ENCODE peak calls at places on chromosomes 1 and 21, in eight cellular contexts. One of them, this sample, is unnamed.
A peak's percentile ranks its signal among the peaks of the same experiment; 100 is the strongest.

GRCh38 chr21:34952701-34953100 is 96.4 kb downstream of the RUNX1 start:
- DNase-seq in A549: peak; percentile 2
- DNase-seq in naive thymus-derived CD8-positive, alpha-beta T cell: no peak
- DNase-seq in cardiac muscle cell: no peak
- DNase-seq in activated T-cell treated with anti-CD3 and anti-CD28 coated beads, Interleukin-2, amount 50 U/mL, for 24 hours: no peak
- DNase-seq in psoas muscle: no peak
- DNase-seq in stromal cell of bone marrow: no peak
- DNase-seq in foreskin fibroblast: no peak
- DNase-seq in this sample: no peak

GRCh38 chr1:62906428-62906886 is 122.5 kb downstream of the ATG4C start:
- DNase-seq in cardiac muscle cell: peak; percentile 47
- DNase-seq in activated T-cell treated with anti-CD3 and anti-CD28 coated beads, Interleukin-2, amount 50 U/mL, for 24 hours: no peak
- DNase-seq in foreskin fibroblast: peak; percentile 1
- DNase-seq in A549: peak; percentile 11
- DNase-seq in psoas muscle: no peak
- DNase-seq in stromal cell of bone marrow: no peak
- DNase-seq in naive thymus-derived CD8-positive, alpha-beta T cell: no peak
- DNase-seq in this sample: no peak

GRCh38 chr1:167714098-167714850 is 7.5 kb upstream of the MPZL1 start:
- DNase-seq in A549: peak; percentile 88
- DNase-seq in cardiac muscle cell: peak; percentile 86
- DNase-seq in stromal cell of bone marrow: peak; percentile 51
- DNase-seq in activated T-cell treated with anti-CD3 and anti-CD28 coated beads, Interleukin-2, amount 50 U/mL, for 24 hours: peak; percentile 97
- DNase-seq in psoas muscle: peak; percentile 95
- DNase-seq in naive thymus-derived CD8-positive, alpha-beta T cell: peak; percentile 91
- DNase-seq in foreskin fibroblast: peak; percentile 77
- DNase-seq in this sample: peak; percentile 90

GRCh38 chr1:177705839-177706238 is 264.0 kb downstream of the SEC16B start:
- DNase-seq in stromal cell of bone marrow: no peak
- DNase-seq in cardiac muscle cell: no peak
- DNase-seq in naive thymus-derived CD8-positive, alpha-beta T cell: no peak
- DNase-seq in A549: no peak
- DNase-seq in activated T-cell treated with anti-CD3 and anti-CD28 coated beads, Interleukin-2, amount 50 U/mL, for 24 hours: no peak
- DNase-seq in foreskin fibroblast: no peak
- DNase-seq in psoas muscle: no peak
- DNase-seq in this sample: no peak

GRCh38 chr1:76830373-76830772 is 36.9 kb upstream of the ST6GALNAC5 start:
- DNase-seq in psoas muscle: no peak
- DNase-seq in activated T-cell treated with anti-CD3 and anti-CD28 coated beads, Interleukin-2, amount 50 U/mL, for 24 hours: no peak
- DNase-seq in cardiac muscle cell: peak; percentile 15
- DNase-seq in naive thymus-derived CD8-positive, alpha-beta T cell: no peak
- DNase-seq in foreskin fibroblast: no peak
- DNase-seq in A549: no peak
- DNase-seq in stromal cell of bone marrow: no peak
- DNase-seq in this sample: no peak

GRCh38 chr1:8862528-8862927 is 16.0 kb downstream of the ENO1 start:
- DNase-seq in stromal cell of bone marrow: no peak
- DNase-seq in activated T-cell treated with anti-CD3 and anti-CD28 coated beads, Interleukin-2, amount 50 U/mL, for 24 hours: no peak
- DNase-seq in psoas muscle: no peak
- DNase-seq in cardiac muscle cell: no peak
- DNase-seq in A549: peak; percentile 50
- DNase-seq in foreskin fibroblast: no peak
- DNase-seq in naive thymus-derived CD8-positive, alpha-beta T cell: peak; percentile 60
- DNase-seq in this sample: peak; percentile 75

GRCh38 chr21:46436586-46436985 is 22.1 kb upstream of the DIP2A start:
- DNase-seq in psoas muscle: peak; percentile 35
- DNase-seq in foreskin fibroblast: no peak
- DNase-seq in naive thymus-derived CD8-positive, alpha-beta T cell: no peak
- DNase-seq in stromal cell of bone marrow: no peak
- DNase-seq in A549: no peak
- DNase-seq in cardiac muscle cell: no peak
- DNase-seq in activated T-cell treated with anti-CD3 and anti-CD28 coated beads, Interleukin-2, amount 50 U/mL, for 24 hours: no peak
- DNase-seq in this sample: no peak

GRCh38 chr1:89918127-89918793 is 76.7 kb upstream of the ZNF326 start:
- DNase-seq in A549: no peak
- DNase-seq in psoas muscle: no peak
- DNase-seq in foreskin fibroblast: peak; percentile 64
- DNase-seq in stromal cell of bone marrow: no peak
- DNase-seq in cardiac muscle cell: no peak
- DNase-seq in naive thymus-derived CD8-positive, alpha-beta T cell: no peak
- DNase-seq in activated T-cell treated with anti-CD3 and anti-CD28 coated beads, Interleukin-2, amount 50 U/mL, for 24 hours: no peak
- DNase-seq in this sample: no peak

GRCh38 chr1:189033171-189033570 is 1444.5 kb downstream of the BRINP3 start:
- DNase-seq in naive thymus-derived CD8-positive, alpha-beta T cell: no peak
- DNase-seq in A549: no peak
- DNase-seq in foreskin fibroblast: no peak
- DNase-seq in psoas muscle: no peak
- DNase-seq in stromal cell of bone marrow: no peak
- DNase-seq in cardiac muscle cell: no peak
- DNase-seq in activated T-cell treated with anti-CD3 and anti-CD28 coated beads, Interleukin-2, amount 50 U/mL, for 24 hours: no peak
- DNase-seq in this sample: no peak

GRCh38 chr1:26697441-26697977 is 1.7 kb downstream of the ARID1A start:
- DNase-seq in naive thymus-derived CD8-positive, alpha-beta T cell: no peak
- DNase-seq in A549: no peak
- DNase-seq in activated T-cell treated with anti-CD3 and anti-CD28 coated beads, Interleukin-2, amount 50 U/mL, for 24 hours: peak; percentile 72
- DNase-seq in foreskin fibroblast: no peak
- DNase-seq in cardiac muscle cell: peak; percentile 30
- DNase-seq in stromal cell of bone marrow: no peak
- DNase-seq in psoas muscle: no peak
- DNase-seq in this sample: no peak

GRCh38 chr1:41773144-41773571 is 145.6 kb downstream of the HIVEP3 start:
- DNase-seq in cardiac muscle cell: no peak
- DNase-seq in activated T-cell treated with anti-CD3 and anti-CD28 coated beads, Interleukin-2, amount 50 U/mL, for 24 hours: no peak
- DNase-seq in A549: no peak
- DNase-seq in naive thymus-derived CD8-positive, alpha-beta T cell: no peak
- DNase-seq in stromal cell of bone marrow: peak; percentile 73
- DNase-seq in foreskin fibroblast: peak; percentile 86
- DNase-seq in psoas muscle: no peak
- DNase-seq in this sample: no peak

GRCh38 chr1:1419812-1420653 is 1.0 kb downstream of the ANKRD65 start:
- DNase-seq in naive thymus-derived CD8-positive, alpha-beta T cell: no peak
- DNase-seq in foreskin fibroblast: no peak
- DNase-seq in cardiac muscle cell: no peak
- DNase-seq in activated T-cell treated with anti-CD3 and anti-CD28 coated beads, Interleukin-2, amount 50 U/mL, for 24 hours: no peak
- DNase-seq in stromal cell of bone marrow: no peak
- DNase-seq in A549: no peak
- DNase-seq in psoas muscle: peak; percentile 63
- DNase-seq in this sample: no peak

GRCh38 chr1:211734359-211734758 is 58.9 kb upstream of the NEK2 start:
- DNase-seq in activated T-cell treated with anti-CD3 and anti-CD28 coated beads, Interleukin-2, amount 50 U/mL, for 24 hours: no peak
- DNase-seq in stromal cell of bone marrow: no peak
- DNase-seq in naive thymus-derived CD8-positive, alpha-beta T cell: no peak
- DNase-seq in cardiac muscle cell: no peak
- DNase-seq in psoas muscle: no peak
- DNase-seq in foreskin fibroblast: no peak
- DNase-seq in A549: no peak
- DNase-seq in this sample: no peak

GRCh38 chr1:46520063-46520911 is 30.7 kb downstream of the DMBX1 start:
- DNase-seq in stromal cell of bone marrow: no peak
- DNase-seq in psoas muscle: peak; percentile 43
- DNase-seq in foreskin fibroblast: peak; percentile 65
- DNase-seq in activated T-cell treated with anti-CD3 and anti-CD28 coated beads, Interleukin-2, amount 50 U/mL, for 24 hours: no peak
- DNase-seq in A549: peak; percentile 66
- DNase-seq in naive thymus-derived CD8-positive, alpha-beta T cell: no peak
- DNase-seq in cardiac muscle cell: peak; percentile 82
- DNase-seq in this sample: peak; percentile 80

This sample was measured in A673.